ENCODE peak calls at places on chromosomes 4 and X, in eight cellular contexts. L is ascending aorta, W is mesothelial cell of epicardium, I is cardiac fibroblast, R is hepatocyte, V is cardiac muscle cell, J is fibroblast of lung, X is Calu3. Z is an unnamed sample.

GRCh38 chr4:127364397-127364796 is 268.4 kb upstream of the INTU start:
- DNase-seq in L (no peak), W (no peak), I (no peak), R (no peak), V (no peak), J (no peak), X (peak), Z (no peak)

GRCh38 chr4:7384003-7384928 is 50.5 kb downstream of the PSAPL1 start:
- DNase-seq in L (peak), W (peak), I (no peak), R (no peak), V (no peak), J (no peak), X (no peak), Z (no peak)

GRCh38 chrX:18875256-18875878 is 108.5 kb downstream of the PHKA2 start:
- DNase-seq in L (peak), W (no peak), I (no peak), R (peak), V (no peak), J (no peak), X (no peak), Z (no peak)

GRCh38 chr4:184688447-184688846 is 38.9 kb downstream of the PRIMPOL start:
- DNase-seq in L (no peak), W (no peak), I (peak), R (peak), V (peak), J (peak), X (peak), Z (peak)

GRCh38 chr4:6893449-6894085 is 16.1 kb upstream of the TBC1D14 start:
- DNase-seq in L (peak), W (no peak), I (peak), R (peak), V (no peak), J (peak), X (no peak), Z (peak)

GRCh38 chr4:154164931-154165839 is 326.4 kb downstream of the DCHS2 start:
- DNase-seq in L (no peak), W (no peak), I (peak), R (peak), V (peak), J (peak), X (peak), Z (peak)

GRCh38 chr4:120466429-120466828 is 399.8 kb upstream of the MAD2L1 start:
- DNase-seq in L (no peak), W (no peak), I (no peak), R (no peak), V (no peak), J (no peak), X (no peak), Z (no peak)

GRCh38 chrX:153646620-153647373 is at the start of gene DUSP9:
- DNase-seq in L (peak), W (peak), I (peak), R (peak), V (peak), J (peak), X (peak), Z (no peak)

GRCh38 chrX:84634201-84634782 is 132.0 kb upstream of the HDX start:
- DNase-seq in L (no peak), W (no peak), I (no peak), R (no peak), V (no peak), J (no peak), X (no peak), Z (no peak)

GRCh38 chrX:123860506-123860840 is 620 bp downstream of the XIAP start:
- DNase-seq in L (no peak), W (no peak), I (no peak), R (no peak), V (no peak), J (no peak), X (no peak), Z (peak)

GRCh38 chr4:38230821-38231583 is 270.8 kb downstream of the PTTG2 start:
- DNase-seq in L (no peak), W (no peak), I (no peak), R (no peak), V (no peak), J (no peak), X (peak), Z (no peak)

GRCh38 chrX:153590961-153591956 is 7.7 kb downstream of the CCNQ start:
- DNase-seq in L (no peak), W (no peak), I (no peak), R (no peak), V (no peak), J (no peak), X (no peak), Z (no peak)

GRCh38 chr4:148415500-148415899 is 26.7 kb downstream of the NR3C2 start:
- DNase-seq in L (no peak), W (no peak), I (peak), R (no peak), V (peak), J (peak), X (no peak), Z (peak)

GRCh38 chr4:90127706-90128345 is 632 bp downstream of the CCSER1 start:
- DNase-seq in L (no peak), W (peak), I (no peak), R (peak), V (peak), J (peak), X (peak), Z (peak)

GRCh38 chr4:34861661-34862060 is 1382.7 kb downstream of the ARAP2 start:
- DNase-seq in L (no peak), W (no peak), I (no peak), R (no peak), V (peak), J (peak), X (no peak), Z (peak)

GRCh38 chrX:30888526-30889146 is 418 bp downstream of the TAB3 start:
- DNase-seq in L (peak), W (peak), I (peak), R (peak), V (peak), J (no peak), X (no peak), Z (no peak)

GRCh38 chr4:171985129-171985528 is 171.9 kb downstream of the GALNTL6 start:
- DNase-seq in L (no peak), W (no peak), I (no peak), R (no peak), V (no peak), J (no peak), X (no peak), Z (no peak)

GRCh38 chr4:86482851-86483490 is 111.1 kb upstream of the PTPN13 start:
- DNase-seq in L (no peak), W (no peak), I (peak), R (no peak), V (peak), J (peak), X (no peak), Z (peak)

GRCh38 chr4:159248383-159249178 is 145.7 kb downstream of the RAPGEF2 start:
- DNase-seq in L (no peak), W (no peak), I (peak), R (peak), V (peak), J (peak), X (no peak), Z (peak)

GRCh38 chr4:187422655-187423054 is 572.9 kb upstream of the ZFP42 start:
- DNase-seq in L (no peak), W (no peak), I (no peak), R (no peak), V (no peak), J (no peak), X (no peak), Z (no peak)

GRCh38 chr4:142044271-142044670 is 407.9 kb downstream of the IL15 start:
- DNase-seq in L (no peak), W (no peak), I (peak), R (no peak), V (peak), J (peak), X (no peak), Z (no peak)

GRCh38 chr4:139564502-139564901 is 8.5 kb upstream of the SETD7 start:
- DNase-seq in L (no peak), W (no peak), I (no peak), R (no peak), V (no peak), J (no peak), X (no peak), Z (no peak)

GRCh38 chrX:153554519-153555167 is 37.2 kb downstream of the ATP2B3 start:
- DNase-seq in L (peak), W (peak), I (peak), R (peak), V (peak), J (peak), X (peak), Z (peak)

GRCh38 chr4:185737489-185738037 is 74.4 kb downstream of the SORBS2 start:
- DNase-seq in L (no peak), W (no peak), I (no peak), R (no peak), V (no peak), J (no peak), X (no peak), Z (no peak)

GRCh38 chrX:13888284-13888683 is 71.4 kb upstream of the GPM6B start:
- DNase-seq in L (no peak), W (no peak), I (no peak), R (no peak), V (no peak), J (no peak), X (no peak), Z (no peak)

GRCh38 chr4:68748181-68748981 is 67.4 kb upstream of the UGT2B10 start:
- DNase-seq in L (no peak), W (no peak), I (no peak), R (peak), V (no peak), J (no peak), X (peak), Z (no peak)

GRCh38 chrX:15781964-15782711 is 8.1 kb upstream of the ZRSR2 start:
- DNase-seq in L (no peak), W (no peak), I (no peak), R (no peak), V (no peak), J (no peak), X (no peak), Z (no peak)
- TF ChIP-seq CTCF in L (no peak), W (no peak), I (no peak), R (no peak), V (no peak), J (no peak), X (no peak), Z (no peak)

GRCh38 chr4:132818091-132818490 is 331.0 kb upstream of the PCDH10 start:
- DNase-seq in L (no peak), W (no peak), I (no peak), R (peak), V (no peak), J (no peak), X (no peak), Z (no peak)
- TF ChIP-seq CTCF in L (no peak), W (peak), I (no peak), R (peak), V (no peak), J (no peak), X (no peak), Z (no peak)

GRCh38 chr4:183078634-183079033 is 20.4 kb upstream of the WWC2 start:
- DNase-seq in L (no peak), W (no peak), I (no peak), R (no peak), V (no peak), J (no peak), X (no peak), Z (no peak)

GRCh38 chr4:183072181-183072580 is 26.9 kb upstream of the WWC2 start:
- DNase-seq in L (no peak), W (no peak), I (no peak), R (no peak), V (no peak), J (peak), X (no peak), Z (no peak)

GRCh38 chr4:183074288-183074990 is 24.6 kb upstream of the WWC2 start:
- DNase-seq in L (no peak), W (no peak), I (peak), R (no peak), V (peak), J (peak), X (no peak), Z (peak)

GRCh38 chr4:183071222-183071621 is 27.8 kb upstream of the WWC2 start:
- DNase-seq in L (no peak), W (no peak), I (no peak), R (no peak), V (no peak), J (no peak), X (no peak), Z (no peak)

DNA sequence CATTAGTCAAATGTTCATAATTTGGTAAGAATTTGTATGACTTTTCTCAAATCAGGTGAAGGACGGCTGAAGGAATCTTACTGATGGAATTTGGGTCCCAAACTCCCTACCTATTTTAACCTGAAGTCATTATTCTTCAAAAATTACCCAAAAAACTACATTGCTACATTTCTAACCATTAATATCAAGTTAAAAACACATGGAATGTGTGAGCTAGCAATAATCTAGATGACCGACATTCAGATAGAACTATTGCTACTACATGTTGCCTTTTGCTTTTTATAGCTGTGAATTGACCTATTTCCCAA is 25.3 kb upstream of the WWC2 start:
- DNase-seq in L (no peak), W (no peak), I (no peak), R (no peak), V (no peak), J (no peak), X (no peak), Z (no peak)
- TF ChIP-seq CTCF in L (no peak), W (peak), I (no peak), R (no peak), V (no peak), J (no peak), X (no peak), Z (no peak)

DNA sequence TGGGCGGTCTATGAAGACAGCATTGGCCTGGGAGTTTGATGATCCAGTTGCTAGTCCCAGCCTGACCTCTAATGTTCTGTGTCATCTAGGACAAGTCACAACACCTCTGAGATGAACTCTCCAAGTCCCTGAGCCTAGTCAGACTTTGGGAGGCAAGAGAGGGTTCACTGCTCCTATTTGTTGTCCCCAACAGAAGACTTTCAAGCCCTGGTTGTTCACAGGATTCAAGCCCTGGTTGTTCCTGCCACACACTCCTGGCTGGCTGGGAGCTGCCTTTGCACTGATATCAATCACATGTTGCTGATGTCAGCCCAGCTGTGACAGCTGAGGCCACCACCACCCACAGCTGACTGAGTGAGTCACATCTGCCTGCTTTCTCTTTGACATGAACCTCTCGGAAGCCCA is 253.2 kb upstream of the RASGEF1B start:
- DNase-seq in L (peak), W (no peak), I (no peak), R (peak), V (peak), J (no peak), X (peak), Z (no peak)
- TF ChIP-seq CTCF in L (no peak), W (no peak), I (no peak), R (no peak), V (no peak), J (no peak), X (no peak), Z (no peak)

DNA sequence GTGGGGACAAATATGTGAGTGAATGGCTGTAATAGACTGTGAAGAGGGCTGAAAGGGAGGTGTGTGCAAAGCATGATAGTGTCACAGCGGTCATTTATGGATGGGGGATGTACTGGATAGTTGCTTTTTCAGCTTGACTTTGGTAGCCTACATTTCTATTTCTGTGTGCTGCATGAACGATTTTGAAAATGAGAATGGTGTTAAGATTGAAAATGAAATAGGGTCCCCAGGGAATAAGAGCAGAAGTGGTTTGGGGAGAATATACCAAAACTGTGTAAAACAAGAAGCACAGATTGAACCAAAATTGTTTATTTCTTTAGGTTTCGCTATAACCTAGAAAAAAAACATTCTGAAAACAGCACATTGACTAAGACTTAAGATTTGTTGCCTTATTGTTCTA is 58.8 kb upstream of the CLNK start:
- DNase-seq in L (no peak), W (no peak), I (no peak), R (no peak), V (no peak), J (no peak), X (no peak), Z (no peak)
- TF ChIP-seq CTCF in L (no peak), W (no peak), I (no peak), R (no peak), V (no peak), J (no peak), X (no peak), Z (no peak)

GRCh38 chr4:49036528-49036927 is 50.5 kb downstream of the CWH43 start:
- DNase-seq in L (no peak), W (no peak), I (no peak), R (no peak), V (no peak), J (no peak), X (no peak), Z (no peak)

GRCh38 chr4:49032440-49033161 is 46.5 kb downstream of the CWH43 start:
- DNase-seq in L (no peak), W (no peak), I (peak), R (no peak), V (peak), J (no peak), X (peak), Z (peak)
- TF ChIP-seq CTCF in L (no peak), W (no peak), I (peak), R (no peak), V (peak), J (peak), X (peak), Z (peak)

Z was measured in astrocyte of the spinal cord.